ENCODE peak calls at places on chromosomes 7 and 10, in ten cellular contexts. One of them, this sample, is unnamed.

GRCh38 chr7:123645516-123645915 is 10.2 kb upstream of the LMOD2 start:
- DNase-seq in Caki2: no peak
- DNase-seq in NCI-H774: no peak
- DNase-seq in NCI-H1092 treated with DMSO at 0.1 percent for 48 hours: no peak
- DNase-seq in activated naive CD8-positive, alpha-beta T cell treated with anti-CD3 and anti-CD28 coated beads, Interleukin-2, amount 50 U/mL, for 24 hours: no peak
- DNase-seq in CD8-positive, alpha-beta T cell: no peak
- DNase-seq in H4: no peak
- DNase-seq in H7: no peak
- DNase-seq in neural crest cell: no peak
- DNase-seq in heart left ventricle: peak
- DNase-seq in this sample: no peak

GRCh38 chr10:92142512-92142911 is 148.4 kb downstream of the CPEB3 start:
- DNase-seq in H4: no peak
- DNase-seq in NCI-H1092 treated with DMSO at 0.1 percent for 48 hours: no peak
- DNase-seq in neural crest cell: no peak
- DNase-seq in Caki2: no peak
- DNase-seq in CD8-positive, alpha-beta T cell: no peak
- DNase-seq in activated naive CD8-positive, alpha-beta T cell treated with anti-CD3 and anti-CD28 coated beads, Interleukin-2, amount 50 U/mL, for 24 hours: no peak
- DNase-seq in NCI-H774: no peak
- DNase-seq in H7: no peak
- DNase-seq in heart left ventricle: no peak
- DNase-seq in this sample: no peak

GRCh38 chr7:102061981-102062390 is 224.7 kb upstream of the SH2B2 start:
- DNase-seq in Caki2: peak
- DNase-seq in CD8-positive, alpha-beta T cell: no peak
- DNase-seq in H7: no peak
- DNase-seq in NCI-H1092 treated with DMSO at 0.1 percent for 48 hours: no peak
- DNase-seq in activated naive CD8-positive, alpha-beta T cell treated with anti-CD3 and anti-CD28 coated beads, Interleukin-2, amount 50 U/mL, for 24 hours: peak
- DNase-seq in H4: peak
- DNase-seq in neural crest cell: no peak
- DNase-seq in NCI-H774: no peak
- DNase-seq in heart left ventricle: no peak
- DNase-seq in this sample: no peak

GRCh38 chr10:136465-136762 is 1.2 kb downstream of the ZMYND11 start:
- DNase-seq in heart left ventricle: no peak
- DNase-seq in CD8-positive, alpha-beta T cell: no peak
- DNase-seq in NCI-H774: no peak
- DNase-seq in H7: no peak
- DNase-seq in neural crest cell: no peak
- DNase-seq in activated naive CD8-positive, alpha-beta T cell treated with anti-CD3 and anti-CD28 coated beads, Interleukin-2, amount 50 U/mL, for 24 hours: no peak
- DNase-seq in NCI-H1092 treated with DMSO at 0.1 percent for 48 hours: peak
- DNase-seq in Caki2: no peak
- DNase-seq in H4: no peak
- DNase-seq in this sample: no peak

GRCh38 chr10:126064512-126064911 is 168.1 kb downstream of the FANK1 start:
- DNase-seq in Caki2: no peak
- DNase-seq in heart left ventricle: no peak
- DNase-seq in NCI-H774: no peak
- DNase-seq in CD8-positive, alpha-beta T cell: no peak
- DNase-seq in H7: no peak
- DNase-seq in H4: no peak
- DNase-seq in neural crest cell: no peak
- DNase-seq in activated naive CD8-positive, alpha-beta T cell treated with anti-CD3 and anti-CD28 coated beads, Interleukin-2, amount 50 U/mL, for 24 hours: no peak
- DNase-seq in NCI-H1092 treated with DMSO at 0.1 percent for 48 hours: no peak
- DNase-seq in this sample: no peak

GRCh38 chr7:97014145-97014544 is 8.8 kb downstream of the DLX6 start:
- DNase-seq in heart left ventricle: no peak
- DNase-seq in neural crest cell: no peak
- DNase-seq in CD8-positive, alpha-beta T cell: no peak
- DNase-seq in H7: no peak
- DNase-seq in NCI-H1092 treated with DMSO at 0.1 percent for 48 hours: peak
- DNase-seq in Caki2: no peak
- DNase-seq in H4: no peak
- DNase-seq in activated naive CD8-positive, alpha-beta T cell treated with anti-CD3 and anti-CD28 coated beads, Interleukin-2, amount 50 U/mL, for 24 hours: no peak
- DNase-seq in NCI-H774: no peak
- DNase-seq in this sample: no peak

GRCh38 chr7:50713357-50713965 is 69.2 kb downstream of the GRB10 start:
- DNase-seq in neural crest cell: no peak
- DNase-seq in NCI-H1092 treated with DMSO at 0.1 percent for 48 hours: no peak
- DNase-seq in heart left ventricle: no peak
- DNase-seq in activated naive CD8-positive, alpha-beta T cell treated with anti-CD3 and anti-CD28 coated beads, Interleukin-2, amount 50 U/mL, for 24 hours: no peak
- DNase-seq in H7: no peak
- DNase-seq in CD8-positive, alpha-beta T cell: no peak
- DNase-seq in NCI-H774: no peak
- DNase-seq in H4: no peak
- DNase-seq in Caki2: no peak
- DNase-seq in this sample: no peak

GRCh38 chr7:99975782-99976521 is at the start of gene AZGP1:
- DNase-seq in heart left ventricle: peak
- DNase-seq in neural crest cell: no peak
- DNase-seq in NCI-H1092 treated with DMSO at 0.1 percent for 48 hours: no peak
- DNase-seq in CD8-positive, alpha-beta T cell: no peak
- DNase-seq in H7: no peak
- DNase-seq in H4: no peak
- DNase-seq in Caki2: peak
- DNase-seq in NCI-H774: no peak
- DNase-seq in activated naive CD8-positive, alpha-beta T cell treated with anti-CD3 and anti-CD28 coated beads, Interleukin-2, amount 50 U/mL, for 24 hours: no peak
- DNase-seq in this sample: no peak

GRCh38 chr7:2820508-2820934 is 23.6 kb downstream of the GNA12 start:
- DNase-seq in CD8-positive, alpha-beta T cell: no peak
- DNase-seq in activated naive CD8-positive, alpha-beta T cell treated with anti-CD3 and anti-CD28 coated beads, Interleukin-2, amount 50 U/mL, for 24 hours: no peak
- DNase-seq in neural crest cell: no peak
- DNase-seq in NCI-H774: no peak
- DNase-seq in heart left ventricle: peak
- DNase-seq in NCI-H1092 treated with DMSO at 0.1 percent for 48 hours: no peak
- DNase-seq in Caki2: peak
- DNase-seq in H4: peak
- DNase-seq in H7: no peak
- DNase-seq in this sample: no peak